ENCODE peak calls at places on chromosomes 11 and 22, in four cellular contexts. H, D, X and R are unnamed samples.

GRCh38 chr11:62449451-62449851 is 30.6 kb downstream of the SCGB1A1 start:
- DNase-seq in H (no peak), D (no peak), X (no peak), R (no peak)

GRCh38 chr11:118437046-118437735 is 899 bp downstream of the KMT2A start:
- DNase-seq in H (peak; percentile 38), D (peak; percentile 54), X (peak; percentile 65), R (peak; percentile 73)

GRCh38 chr22:25623310-25623734 is 58.8 kb downstream of the GRK3 start:
- DNase-seq in H (no peak), D (no peak), X (no peak), R (no peak)

GRCh38 chr11:61053198-61053597 is 49.1 kb upstream of the CD5 start:
- DNase-seq in H (no peak), D (no peak), X (no peak), R (no peak)

GRCh38 chr11:78784321-78785061 is 209.8 kb upstream of the NARS2 start:
- DNase-seq in H (no peak), D (no peak), X (no peak), R (peak; percentile 80)

GRCh38 chr11:1943977-1944376 is 3.2 kb upstream of the MRPL23 start:
- DNase-seq in H (no peak), D (no peak), X (peak; percentile 42), R (no peak)

GRCh38 chr11:47215366-47215925 is 672 bp downstream of the DDB2 start:
- DNase-seq in H (peak; percentile 89), D (no peak), X (no peak), R (no peak)

GRCh38 chr11:110704210-110704864 is 7.9 kb downstream of the ARHGAP20 start:
- DNase-seq in H (no peak), D (no peak), X (no peak), R (no peak)

GRCh38 chr11:2211113-2211971 is 39.7 kb upstream of the TH start:
- DNase-seq in H (no peak), D (peak; percentile 51), X (peak; percentile 33), R (no peak)

GRCh38 chr11:44190883-44191230 is 95.4 kb downstream of the EXT2 start:
- DNase-seq in H (no peak), D (no peak), X (no peak), R (no peak)

GRCh38 chr22:23216331-23217170 is 36.2 kb downstream of the BCR start:
- DNase-seq in H (peak; percentile 9), D (no peak), X (no peak), R (no peak)

GRCh38 chr11:23370580-23371275 is 510.5 kb upstream of the CCDC179 start:
- DNase-seq in H (no peak), D (no peak), X (no peak), R (peak; percentile 4)

GRCh38 chr11:100397401-100397800 is 289.7 kb upstream of the ARHGAP42 start:
- DNase-seq in H (no peak), D (no peak), X (no peak), R (no peak)

GRCh38 chr11:132901638-132902610 is 630.4 kb downstream of the OPCML start:
- DNase-seq in H (no peak), D (no peak), X (no peak), R (no peak)

GRCh38 chr11:58127350-58127749 is 2.0 kb upstream of the OR9I1 start:
- DNase-seq in H (no peak), D (no peak), X (no peak), R (no peak)

GRCh38 chr11:31355817-31356216 is 13.7 kb downstream of the DCDC1 start:
- DNase-seq in H (no peak), D (no peak), X (no peak), R (no peak)

GRCh38 chr11:85086511-85087284 is 540.4 kb downstream of the DLG2 start:
- DNase-seq in H (no peak), D (no peak), X (no peak), R (no peak)

GRCh38 chr11:25992254-25992653 is 339.7 kb upstream of the ANO3 start:
- DNase-seq in H (no peak), D (no peak), X (no peak), R (no peak)

GRCh38 chr11:118845369-118845768 is 38.3 kb upstream of the CXCR5 start:
- DNase-seq in H (peak; percentile 36), D (no peak), X (no peak), R (peak; percentile 67)

GRCh38 chr11:47918370-47918690 is 62.0 kb upstream of the PTPRJ start:
- DNase-seq in H (no peak), D (no peak), X (no peak), R (no peak)

GRCh38 chr11:119993732-119994131 is 144.2 kb downstream of the TRIM29 start:
- DNase-seq in H (no peak), D (no peak), X (no peak), R (no peak)

GRCh38 chr22:27419473-27419872 is 382.1 kb downstream of the MN1 start:
- DNase-seq in H (no peak), D (no peak), X (no peak), R (no peak)

GRCh38 chr22:50396751-50397370 is 53.7 kb downstream of the PPP6R2 start:
- DNase-seq in H (no peak), D (no peak), X (no peak), R (peak; percentile 57)

GRCh38 chr11:36044636-36045035 is 100.8 kb downstream of the LDLRAD3 start:
- DNase-seq in H (no peak), D (no peak), X (no peak), R (no peak)

GRCh38 chr11:60926500-60926899 is 2.2 kb downstream of the TMEM132A start:
- DNase-seq in H (no peak), D (no peak), X (no peak), R (no peak)

GRCh38 chr11:65649656-65650546 is 12.0 kb downstream of the SIPA1 start:
- DNase-seq in H (no peak), D (no peak), X (no peak), R (no peak)

GRCh38 chr11:41499429-41499828 is 40.0 kb upstream of the LRRC4C start:
- DNase-seq in H (no peak), D (no peak), X (no peak), R (no peak)

GRCh38 chr11:109421981-109422590 is at the start of gene C11orf87:
- DNase-seq in H (peak; percentile 24), D (peak; percentile 17), X (peak; percentile 80), R (peak; percentile 8)

GRCh38 chr11:76625787-76626186 is 44.8 kb downstream of the LRRC32 start:
- DNase-seq in H (no peak), D (no peak), X (no peak), R (no peak)

GRCh38 chr22:35448552-35448922 is 48.6 kb downstream of the MCM5 start:
- DNase-seq in H (no peak), D (no peak), X (no peak), R (no peak)

GRCh38 chr22:35452351-35452781 is 52.4 kb downstream of the MCM5 start:
- DNase-seq in H (no peak), D (no peak), X (no peak), R (no peak)

GRCh38 chr22:35451602-35452001 is 51.7 kb downstream of the MCM5 start:
- DNase-seq in H (no peak), D (no peak), X (no peak), R (no peak)

GRCh38 chr22:35450824-35451541 is 51.0 kb downstream of the MCM5 start:
- DNase-seq in H (no peak), D (no peak), X (no peak), R (no peak)

DNA sequence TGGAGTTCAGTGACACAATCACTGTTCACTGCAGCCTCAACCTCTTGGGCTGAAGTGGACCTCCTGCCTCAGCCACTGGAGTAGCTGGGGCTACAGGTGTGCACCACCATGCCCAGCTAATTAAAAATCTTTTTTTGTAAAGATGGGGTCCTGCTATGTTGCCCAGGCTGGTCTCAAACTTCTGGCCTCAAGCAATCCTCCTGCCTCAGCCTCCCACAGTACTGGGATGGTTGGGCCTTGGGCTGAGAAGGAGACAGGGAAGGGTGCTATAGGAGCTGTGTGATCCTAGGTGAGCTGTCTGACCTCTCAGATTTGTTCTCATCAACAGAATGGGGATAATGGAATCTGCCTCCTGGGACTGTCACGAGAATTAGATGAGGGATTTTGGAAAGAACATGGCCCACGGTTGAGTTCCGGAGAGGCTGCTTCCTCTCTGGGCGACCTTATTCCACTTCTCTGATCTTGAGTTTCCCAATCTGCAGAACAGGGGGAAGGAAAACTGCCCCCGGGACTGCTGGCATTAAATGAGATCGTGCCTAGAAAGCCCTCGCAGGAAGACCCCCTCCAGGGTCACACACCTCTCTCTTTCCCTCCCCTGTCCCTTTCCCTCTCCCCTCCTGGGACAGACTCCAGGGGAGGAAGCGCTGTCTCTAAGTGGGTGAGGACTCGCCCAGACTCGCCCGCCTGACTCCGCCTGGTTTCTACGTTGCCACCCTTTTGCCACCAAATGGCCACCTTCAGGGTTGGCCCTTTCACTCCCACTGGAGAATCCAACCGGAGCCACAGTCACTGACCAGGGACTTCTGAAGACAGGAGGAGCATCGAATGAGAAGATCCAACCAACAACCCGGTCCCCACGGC is 50.1 kb downstream of the MCM5 start:
- DNase-seq in H (no peak), D (no peak), X (no peak), R (no peak)
- H2AFZ ChIP-seq in H (no peak overlapping the region), D (no peak overlapping the region), X (no peak overlapping the region), R (no peak overlapping the region)

DNA sequence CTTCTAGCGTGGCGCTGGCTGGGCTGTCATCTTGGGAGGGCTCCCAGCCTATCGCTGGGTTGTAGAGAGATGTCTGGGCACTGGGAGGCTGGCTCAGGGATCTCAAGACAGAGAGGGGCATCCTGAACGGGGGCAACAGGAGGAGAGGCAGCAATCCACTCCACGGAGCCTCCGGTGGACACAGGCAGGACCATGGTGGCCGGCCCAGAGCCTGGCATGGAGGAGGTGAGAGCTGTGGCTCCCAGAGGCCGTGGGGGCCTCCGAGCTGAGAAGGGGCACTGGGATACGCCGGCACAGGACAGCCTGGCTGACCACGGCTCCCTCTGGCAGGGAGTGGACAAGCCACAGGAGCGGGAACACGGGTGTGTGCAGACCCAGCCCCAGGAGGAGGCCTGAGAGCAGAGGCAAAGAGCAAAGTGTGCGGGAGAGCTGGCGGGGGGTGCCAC is 9.2 kb downstream of the MRGPRF start:
- DNase-seq in H (no peak), D (no peak), X (no peak), R (no peak)
- H3K4me3 ChIP-seq in H (no peak overlapping the region), D (no peak overlapping the region), X (no peak overlapping the region), R (no peak overlapping the region)

GRCh38 chr11:12840871-12841516 is 166.8 kb downstream of the TEAD1 start:
- DNase-seq in H (peak; percentile 64), D (no peak), X (no peak), R (peak; percentile 75)

GRCh38 chr11:12845739-12846358 is 163.3 kb upstream of the RASSF10 start:
- DNase-seq in H (no peak), D (no peak), X (no peak), R (peak; percentile 87)

GRCh38 chr11:12842933-12843636 is 166.0 kb upstream of the RASSF10 start:
- DNase-seq in H (no peak), D (peak; percentile 60), X (no peak), R (peak; percentile 61)

GRCh38 chr11:12838463-12839120 is 164.4 kb downstream of the TEAD1 start:
- DNase-seq in H (peak; percentile 70), D (no peak), X (no peak), R (no peak)

GRCh38 chr11:12841946-12842630 is 167.0 kb upstream of the RASSF10 start:
- DNase-seq in H (peak; percentile 68), D (no peak), X (no peak), R (peak; percentile 79)
- H2BK12ac ChIP-seq in H (no peak overlapping the region), D (no peak overlapping the region), X (no peak overlapping the region), R (no peak overlapping the region)

GRCh38 chr22:44107341-44107740 is 73.4 kb upstream of the PARVG start:
- DNase-seq in H (no peak), D (no peak), X (no peak), R (no peak)

GRCh38 chr22:44109417-44109816 is 71.3 kb upstream of the PARVG start:
- DNase-seq in H (no peak), D (no peak), X (no peak), R (no peak)

GRCh38 chr22:44108806-44109385 is 71.8 kb upstream of the PARVG start:
- DNase-seq in H (no peak), D (no peak), X (no peak), R (no peak)

GRCh38 chr22:44111562-44112155 is 69.1 kb upstream of the PARVG start:
- DNase-seq in H (peak; percentile 86), D (no peak), X (no peak), R (no peak)

GRCh38 chr22:44108076-44108475 is 72.6 kb upstream of the PARVG start:
- DNase-seq in H (no peak), D (no peak), X (no peak), R (no peak)
- H2AFZ ChIP-seq in H (no peak overlapping the region), D (no peak overlapping the region), X (no peak overlapping the region), R (no peak overlapping the region)